ENCODE peak calls at places on chromosomes 5 and 9, in four cellular contexts. O is activated T-cell treated with anti-CD3 and anti-CD28 coated beads for 1 hour, W is HCT116, V is RWPE1. B is an unnamed sample.

GRCh38 chr9:97740848-97741821 is 44.0 kb upstream of the XPA start:
- DNase-seq in W (no peak), O (no peak), V (peak), B (peak)

GRCh38 chr9:115326461-115326860 is 208.5 kb upstream of the TNC start:
- DNase-seq in O (no peak), V (no peak), W (no peak), B (no peak)

GRCh38 chr9:36040271-36040925 is 3.7 kb downstream of the RECK start:
- DNase-seq in W (no peak), V (no peak), O (no peak), B (no peak)

GRCh38 chr5:10557747-10558295 is 6.0 kb upstream of the ANKRD33B start:
- DNase-seq in O (no peak), W (no peak), V (no peak), B (no peak)

GRCh38 chr5:15798006-15798405 is 298.0 kb downstream of the FBXL7 start:
- DNase-seq in V (no peak), W (no peak), O (no peak), B (no peak)

GRCh38 chr5:43428034-43428712 is 16.0 kb upstream of the CCL28 start:
- DNase-seq in W (no peak), O (no peak), V (no peak), B (no peak)

GRCh38 chr9:135343733-135344522 is 135.7 kb upstream of the PPP1R26 start:
- DNase-seq in V (peak), O (peak), W (peak), B (no peak)

GRCh38 chr9:99167120-99167519 is 54.6 kb downstream of the ALG2 start:
- DNase-seq in V (no peak), O (no peak), W (no peak), B (no peak)

GRCh38 chr5:180491496-180491895 is 2.7 kb upstream of the CNOT6 start:
- DNase-seq in V (no peak), W (no peak), O (no peak), B (no peak)

GRCh38 chr9:94568972-94569712 is 14.3 kb downstream of the PCAT7 start:
- DNase-seq in O (no peak), V (no peak), W (no peak), B (no peak)

GRCh38 chr5:83145882-83146331 is 68.6 kb downstream of the XRCC4 start:
- DNase-seq in W (no peak), O (no peak), V (no peak), B (no peak)

GRCh38 chr5:112957970-112958773 is 18.4 kb upstream of the DCP2 start:
- DNase-seq in W (peak), V (peak), O (no peak), B (no peak)